ENCODE peak calls at places on chromosomes 12 and 14, in seven cellular contexts. T, K, F, X, S, O and J are unnamed samples.

GRCh38 chr12:3233813-3234212 is 156.6 kb downstream of the TSPAN9 start:
- DNase-seq in T (no peak), K (no peak), F (no peak), X (no peak), S (no peak), O (no peak), J (no peak)

GRCh38 chr14:22565391-22565945 is 23.6 kb downstream of the DAD1 start:
- DNase-seq in T (no peak), K (no peak), F (no peak), X (no peak), S (no peak), O (no peak), J (no peak)

GRCh38 chr14:74980746-74981661 is 21.7 kb upstream of the EIF2B2 start:
- DNase-seq in T (peak), K (peak), F (no peak), X (peak), S (no peak), O (no peak), J (no peak)

GRCh38 chr12:51048601-51049369 is 658 bp downstream of the LETMD1 start:
- DNase-seq in T (peak), K (no peak), F (no peak), X (no peak), S (no peak), O (no peak), J (no peak)

GRCh38 chr12:88228720-88229119 is 86.6 kb downstream of the TMTC3 start:
- DNase-seq in T (no peak), K (no peak), F (no peak), X (no peak), S (no peak), O (no peak), J (no peak)

GRCh38 chr12:32989705-32990104 is 93.1 kb upstream of the PKP2 start:
- DNase-seq in T (no peak), K (no peak), F (no peak), X (no peak), S (no peak), O (no peak), J (no peak)

GRCh38 chr12:129675947-129676346 is 227.9 kb downstream of the TMEM132D start:
- DNase-seq in T (no peak), K (no peak), F (no peak), X (no peak), S (no peak), O (no peak), J (no peak)

GRCh38 chr14:78405071-78405856 is 235.1 kb downstream of the NRXN3 start:
- DNase-seq in T (no peak), K (no peak), F (no peak), X (no peak), S (no peak), O (peak), J (no peak)

GRCh38 chr12:105166736-105167135 is 59.2 kb downstream of the WASHC4 start:
- DNase-seq in T (peak), K (no peak), F (no peak), X (no peak), S (no peak), O (no peak), J (peak)

GRCh38 chr14:22610931-22611330 is 12.8 kb downstream of the ABHD4 start:
- DNase-seq in T (peak), K (no peak), F (no peak), X (no peak), S (no peak), O (no peak), J (no peak)

GRCh38 chr14:67932708-67933107 is 113.1 kb downstream of the RAD51B start:
- DNase-seq in T (no peak), K (no peak), F (no peak), X (no peak), S (no peak), O (no peak), J (no peak)

GRCh38 chr14:36771256-36771655 is 109.6 kb downstream of the PAX9 start:
- DNase-seq in T (no peak), K (no peak), F (no peak), X (no peak), S (no peak), O (no peak), J (no peak)

GRCh38 chr12:65500121-65500846 is 221.8 kb downstream of the MSRB3 start:
- DNase-seq in T (peak), K (no peak), F (no peak), X (peak), S (no peak), O (no peak), J (peak)

GRCh38 chr12:65885716-65886115 is 61.4 kb downstream of the HMGA2 start:
- DNase-seq in T (no peak), K (no peak), F (no peak), X (no peak), S (no peak), O (no peak), J (no peak)

GRCh38 chr12:26523708-26524150 is 309.3 kb downstream of the ITPR2 start:
- DNase-seq in T (peak), K (no peak), F (peak), X (peak), S (peak), O (no peak), J (no peak)

GRCh38 chr14:104094709-104095425 is 9.4 kb downstream of the ASPG start:
- DNase-seq in T (peak), K (peak), F (peak), X (peak), S (peak), O (peak), J (no peak)

GRCh38 chr12:116060765-116061164 is 216.7 kb downstream of the MED13L start:
- DNase-seq in T (peak), K (no peak), F (no peak), X (no peak), S (no peak), O (no peak), J (no peak)

GRCh38 chr12:128606970-128607369 is 216.8 kb downstream of the SLC15A4 start:
- DNase-seq in T (no peak), K (no peak), F (no peak), X (no peak), S (no peak), O (no peak), J (no peak)

GRCh38 chr12:128079476-128079875 is 187.5 kb upstream of the TMEM132C start:
- DNase-seq in T (no peak), K (no peak), F (no peak), X (no peak), S (no peak), O (no peak), J (no peak)

GRCh38 chr12:81759215-81759991 is at the start of gene PPFIA2:
- DNase-seq in T (peak), K (peak), F (no peak), X (peak), S (no peak), O (peak), J (peak)

GRCh38 chr14:84095796-84096195 is 1434.1 kb upstream of the FLRT2 start:
- DNase-seq in T (no peak), K (no peak), F (no peak), X (no peak), S (peak), O (no peak), J (no peak)

GRCh38 chr12:88720231-88720630 is 140.0 kb upstream of the KITLG start:
- DNase-seq in T (no peak), K (no peak), F (no peak), X (no peak), S (no peak), O (no peak), J (no peak)

GRCh38 chr12:61011767-61012423 is 1248.3 kb upstream of the USP15 start:
- DNase-seq in T (no peak), K (no peak), F (no peak), X (no peak), S (no peak), O (no peak), J (no peak)

GRCh38 chr14:63650336-63650952 is 8.8 kb upstream of the WDR89 start:
- DNase-seq in T (no peak), K (no peak), F (peak), X (no peak), S (no peak), O (no peak), J (no peak)

GRCh38 chr12:10740182-10740581 is 17.1 kb upstream of the YBX3 start:
- DNase-seq in T (no peak), K (no peak), F (no peak), X (no peak), S (no peak), O (no peak), J (peak)

GRCh38 chr14:20630340-20631022 is 11.0 kb downstream of the OR6S1 start:
- DNase-seq in T (peak), K (peak), F (no peak), X (peak), S (no peak), O (peak), J (no peak)

GRCh38 chr14:66109426-66109825 is 376.7 kb upstream of the CCDC196 start:
- DNase-seq in T (no peak), K (no peak), F (no peak), X (no peak), S (no peak), O (no peak), J (no peak)